ENCODE peak calls at places on chromosomes 3 and 15, in eight cellular contexts. U is stimulated activated CD4-positive, alpha-beta T cell treated with anti-CD3 and anti-CD28 coated beads, Interleukin-2, amount 100 ng/mL, for 48 hours; J is CD4-positive, alpha-beta memory T cell; O is activated T-cell treated with anti-CD3 and anti-CD28 coated beads, Interleukin-2, amount 50 U/mL, for 72 hours; W is activated naive CD8-positive, alpha-beta T cell treated with anti-CD3 and anti-CD28 coated beads, Interleukin-2, amount 10 ng/mL, durations not matched to agents 7 days and 5 days; Q is nucleus accumbens; K is GM03348; G is fibroblast of gingiva. T is an unnamed sample.

GRCh38 chr3:153927107-153927506 is 194.1 kb upstream of the ARHGEF26 start:
- DNase-seq in Q (no peak), W (no peak), O (no peak), U (no peak), K (peak), G (peak), J (no peak), T (no peak)

GRCh38 chr3:25713316-25713967 is 48.7 kb upstream of the TOP2B start:
- DNase-seq in O (no peak), J (no peak), U (no peak), G (peak), W (no peak), Q (no peak), K (peak), T (peak)

GRCh38 chr15:43105077-43105769 is 615 bp downstream of the UBR1 start:
- DNase-seq in U (peak), G (no peak), O (peak), Q (peak), J (peak), K (no peak), W (peak), T (no peak)

GRCh38 chr3:184874709-184875644 is 63.0 kb downstream of the VPS8 start:
- DNase-seq in U (no peak), G (peak), O (peak), Q (no peak), J (no peak), K (peak), W (no peak), T (peak)

GRCh38 chr3:179788996-179789395 is 136.2 kb downstream of the USP13 start:
- DNase-seq in G (no peak), K (no peak), U (no peak), O (no peak), Q (no peak), W (no peak), J (no peak), T (no peak)

GRCh38 chr3:42229942-42230688 is 35.9 kb downstream of the CCK start:
- DNase-seq in G (peak), O (no peak), W (no peak), U (no peak), Q (no peak), K (peak), J (no peak), T (peak)

GRCh38 chr15:67783303-67783702 is 42.0 kb upstream of the SKOR1 start:
- DNase-seq in K (no peak), Q (no peak), G (no peak), W (peak), J (peak), U (no peak), O (peak), T (no peak)

GRCh38 chr15:39598186-39598850 is 17.4 kb downstream of the THBS1 start:
- DNase-seq in Q (no peak), G (peak), O (no peak), J (no peak), K (no peak), W (no peak), U (no peak), T (no peak)

GRCh38 chr3:170323371-170323770 is 34.1 kb upstream of the SKIL start:
- DNase-seq in W (no peak), O (no peak), U (no peak), Q (no peak), G (no peak), K (no peak), J (no peak), T (no peak)

GRCh38 chr3:37540786-37541185 is 320.9 kb upstream of the CTDSPL start:
- DNase-seq in J (no peak), W (no peak), U (no peak), O (no peak), K (no peak), Q (no peak), G (no peak), T (no peak)

GRCh38 chr3:36764704-36765038 is 318 bp upstream of the DCLK3 start:
- DNase-seq in U (no peak), G (no peak), Q (no peak), W (no peak), K (no peak), J (no peak), O (no peak), T (no peak)

GRCh38 chr15:74191798-74192197 is 10.8 kb downstream of the STRA6 start:
- DNase-seq in Q (no peak), G (no peak), J (no peak), W (no peak), O (no peak), K (no peak), U (no peak), T (no peak)

GRCh38 chr3:171374260-171374659 is 85.9 kb downstream of the TNIK start:
- DNase-seq in G (no peak), U (no peak), W (no peak), K (no peak), J (no peak), O (no peak), Q (no peak), T (no peak)

GRCh38 chr3:10366681-10367101 is 45.8 kb upstream of the SEC13 start:
- DNase-seq in Q (no peak), U (peak), J (no peak), W (no peak), G (peak), K (peak), O (peak), T (no peak)

GRCh38 chr15:90388462-90389182 is 580 bp downstream of the IQGAP1 start:
- DNase-seq in Q (peak), W (peak), U (peak), K (peak), J (peak), G (peak), O (peak), T (peak)

GRCh38 chr15:22973286-22973685 is 6.9 kb downstream of the CYFIP1 start:
- DNase-seq in G (no peak), W (no peak), K (no peak), J (no peak), U (no peak), Q (no peak), O (no peak), T (no peak)

GRCh38 chr3:32577621-32578556 is 7.2 kb upstream of the DYNC1LI1 start:
- DNase-seq in W (no peak), J (no peak), U (no peak), K (peak), O (peak), Q (no peak), G (peak), T (peak)

GRCh38 chr3:61824553-61825135 is 263.3 kb downstream of the PTPRG start:
- DNase-seq in K (no peak), Q (no peak), O (no peak), G (no peak), U (no peak), J (no peak), W (no peak), T (no peak)

GRCh38 chr3:135927170-135927569 is 38.4 kb upstream of the PPP2R3A start:
- DNase-seq in G (peak), U (no peak), J (no peak), W (no peak), Q (no peak), O (no peak), K (peak), T (peak)

GRCh38 chr15:66704019-66704782 is 2.2 kb downstream of the SMAD6 start:
- DNase-seq in J (no peak), U (no peak), K (no peak), O (peak), G (no peak), W (no peak), Q (no peak), T (peak)

GRCh38 chr3:141477224-141477623 is 9.6 kb upstream of the RASA2 start:
- DNase-seq in J (no peak), K (peak), O (no peak), G (peak), U (no peak), W (no peak), Q (no peak), T (no peak)

GRCh38 chr3:122555275-122556071 is 8.6 kb downstream of the PARP9 start:
- DNase-seq in K (peak), U (no peak), O (no peak), Q (no peak), J (no peak), G (peak), W (no peak), T (no peak)

GRCh38 chr3:76673171-76673570 is 366.7 kb upstream of the ROBO2 start:
- DNase-seq in K (no peak), Q (no peak), W (no peak), U (no peak), G (no peak), O (no peak), J (no peak), T (no peak)

GRCh38 chr3:114799789-114800188 is 347.3 kb downstream of the ZBTB20 start:
- DNase-seq in G (no peak), U (no peak), O (no peak), J (no peak), K (no peak), W (no peak), Q (no peak), T (no peak)

GRCh38 chr3:131731709-131732108 is 228.9 kb upstream of the MRPL3 start:
- DNase-seq in G (no peak), Q (no peak), J (no peak), O (peak), U (peak), K (no peak), W (no peak), T (no peak)

GRCh38 chr3:45987368-45988099 is 8.1 kb downstream of the FYCO1 start:
- DNase-seq in G (peak), J (no peak), Q (peak), K (peak), W (no peak), O (no peak), U (no peak), T (no peak)

GRCh38 chr15:40343512-40343911 is 2.8 kb upstream of the CCDC9B start:
- DNase-seq in O (no peak), J (no peak), Q (no peak), W (no peak), U (no peak), K (peak), G (peak), T (no peak)

GRCh38 chr3:21544076-21544462 is 206.9 kb downstream of the ZNF385D start:
- DNase-seq in O (no peak), K (no peak), G (peak), J (no peak), U (no peak), W (no peak), Q (no peak), T (no peak)

GRCh38 chr3:165883126-165883525 is 45.9 kb upstream of the BCHE start:
- DNase-seq in J (no peak), G (no peak), O (no peak), Q (no peak), K (no peak), W (no peak), U (no peak), T (no peak)

GRCh38 chr3:71011565-71012287 is 571.8 kb downstream of the FOXP1 start:
- DNase-seq in Q (no peak), J (no peak), G (no peak), O (no peak), W (no peak), K (no peak), U (no peak), T (no peak)

GRCh38 chr15:82647835-82648256 is 683 bp upstream of the CPEB1 start:
- DNase-seq in U (peak), K (no peak), O (peak), W (peak), J (no peak), Q (no peak), G (no peak), T (no peak)

GRCh38 chr3:17749281-17749680 is 6.8 kb upstream of the TBC1D5 start:
- DNase-seq in G (no peak), W (peak), O (peak), J (no peak), Q (no peak), K (no peak), U (no peak), T (peak)

GRCh38 chr3:198107840-198108734 is 148.1 kb downstream of the LMLN start:
- DNase-seq in G (no peak), K (no peak), U (no peak), J (no peak), Q (no peak), O (no peak), W (no peak), T (peak)

GRCh38 chr15:58469432-58470353 is 37.9 kb downstream of the LIPC start:
- DNase-seq in G (peak), O (no peak), K (peak), W (no peak), J (no peak), Q (no peak), U (no peak), T (peak)

GRCh38 chr15:69390575-69390974 is 23.6 kb upstream of the KIF23 start:
- DNase-seq in O (no peak), K (peak), J (no peak), Q (no peak), U (no peak), W (no peak), G (no peak), T (no peak)

GRCh38 chr15:98009169-98009568 is 48.7 kb downstream of the ARRDC4 start:
- DNase-seq in J (no peak), K (no peak), U (no peak), Q (no peak), O (no peak), G (no peak), W (no peak), T (no peak)

GRCh38 chr3:115348391-115348790 is 201.3 kb upstream of the ZBTB20 start:
- DNase-seq in J (no peak), W (no peak), K (no peak), Q (no peak), U (no peak), O (no peak), G (no peak), T (no peak)